ENCODE peak calls at places on chromosomes 1 and 21, in four cellular contexts. C is K562, B is GM12878, I is HepG2. L is an unnamed sample.
A peak's percentile ranks its signal among the peaks of the same experiment; 100 is the strongest.

GRCh38 chr1:25167269-25168192 is 64.8 kb downstream of the SYF2 start:
- DNase-seq in C (no peak), I (peak; percentile 93), B (no peak), L (no peak)

GRCh38 chr1:225851810-225852209 is 30.4 kb downstream of the TMEM63A start:
- DNase-seq in I (peak; percentile 25), B (peak; percentile 76), C (no peak), L (no peak)

GRCh38 chr1:229094476-229095311 is 176.2 kb upstream of the RAB4A start:
- DNase-seq in C (no peak), I (no peak), B (no peak), L (no peak)

GRCh38 chr1:29831500-29832117 is 595.3 kb downstream of the PTPRU start:
- DNase-seq in B (no peak), I (no peak), C (no peak), L (no peak)

GRCh38 chr1:31529999-31530705 is 46.2 kb upstream of the TINAGL1 start:
- DNase-seq in I (no peak), B (no peak), C (no peak), L (no peak)

GRCh38 chr1:42822833-42823392 is 5.7 kb upstream of the SVBP start:
- DNase-seq in C (peak; percentile 63), B (no peak), I (no peak), L (no peak)

GRCh38 chr1:46202975-46203737 is at the start of gene LURAP1:
- DNase-seq in I (no peak), B (no peak), C (peak; percentile 81), L (peak; percentile 41)

GRCh38 chr1:52658795-52659194 is 25.8 kb downstream of the SHISAL2A start:
- DNase-seq in B (no peak), C (no peak), I (no peak), L (no peak)

GRCh38 chr1:221567859-221568507 is 173.9 kb downstream of the DUSP10 start:
- DNase-seq in B (no peak), C (no peak), I (no peak), L (no peak)

GRCh38 chr21:42061195-42061865 is 9.8 kb upstream of the UMODL1 start:
- DNase-seq in I (no peak), B (peak; percentile 81), C (no peak), L (no peak)

GRCh38 chr1:196527941-196528340 is 80.3 kb downstream of the KCNT2 start:
- DNase-seq in C (no peak), B (no peak), I (no peak), L (no peak)

GRCh38 chr1:60171793-60172192 is 98.2 kb upstream of the C1orf87 start:
- DNase-seq in C (no peak), I (no peak), B (no peak), L (no peak)

DNA sequence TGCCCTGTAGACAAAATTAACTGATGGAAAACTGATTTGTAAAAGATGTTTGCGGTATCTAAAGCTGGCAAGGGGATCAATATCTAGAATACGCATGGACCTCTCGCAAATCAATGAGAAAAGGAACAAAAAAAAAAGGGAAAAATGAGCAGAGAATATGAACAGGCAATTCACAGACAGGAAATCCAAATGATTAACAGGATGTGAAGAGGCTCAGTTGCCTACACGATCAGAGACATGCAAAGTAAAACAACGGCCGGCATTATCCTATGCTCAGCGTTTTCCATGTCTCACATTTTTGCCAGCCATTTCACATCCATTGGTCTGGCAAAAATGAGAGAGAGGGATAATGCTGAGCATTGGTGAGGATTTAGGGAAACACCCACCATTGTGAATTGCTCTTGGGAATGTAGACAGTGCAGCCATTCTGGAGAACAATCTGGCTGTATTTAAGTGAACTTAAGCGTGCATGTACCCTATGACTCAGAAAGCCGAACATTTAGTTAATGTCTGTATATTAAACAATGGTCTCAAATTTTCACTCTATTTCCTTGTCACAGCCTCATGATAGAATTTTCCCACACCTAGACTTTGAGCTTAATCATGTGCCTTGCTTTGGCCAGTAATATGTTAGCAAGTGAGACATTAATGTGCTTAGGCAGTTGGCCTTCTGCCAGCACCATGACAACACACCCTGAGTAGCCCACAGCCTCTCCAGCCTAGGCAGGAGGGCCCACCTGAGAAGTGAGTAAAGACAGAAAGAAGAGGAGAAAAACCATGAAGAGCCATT is 61.0 kb upstream of the NBPF3 start:
- DNase-seq in B (no peak), C (peak; percentile 64), I (no peak), L (no peak)
- TF ChIP-seq ESRRA in B (no peak), C (no peak), I (no peak), L (no peak)

GRCh38 chr1:41779350-41779749 is 139.4 kb downstream of the HIVEP3 start:
- DNase-seq in B (no peak), C (no peak), I (no peak), L (no peak)

GRCh38 chr1:41784516-41785279 is 134.0 kb downstream of the HIVEP3 start:
- DNase-seq in I (no peak), C (no peak), B (no peak), L (no peak)

GRCh38 chr1:41780916-41781315 is 137.8 kb downstream of the HIVEP3 start:
- DNase-seq in B (no peak), I (no peak), C (no peak), L (no peak)

GRCh38 chr1:41780322-41780721 is 138.4 kb downstream of the HIVEP3 start:
- DNase-seq in B (no peak), I (no peak), C (no peak), L (no peak)

DNA sequence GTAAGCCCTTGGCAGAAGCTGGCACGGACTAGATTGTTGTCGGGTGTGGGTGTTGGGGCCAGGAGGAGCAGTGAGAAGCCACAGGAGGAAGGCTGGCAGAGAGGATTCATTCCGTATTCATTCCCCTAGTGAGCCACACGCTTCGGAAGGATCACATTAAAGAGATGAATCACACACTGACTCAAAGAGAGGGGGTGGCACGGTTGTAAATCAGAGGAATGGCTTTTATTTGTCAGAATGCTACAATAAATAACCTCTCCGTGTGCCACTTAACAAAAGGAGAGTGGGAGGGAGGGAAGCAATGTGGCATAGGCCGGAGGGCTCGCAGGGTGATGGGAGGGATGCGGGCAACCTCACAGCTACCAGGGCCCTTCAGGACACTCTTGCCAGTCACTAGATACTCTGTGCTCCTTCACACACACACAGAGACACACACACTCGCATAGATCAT is 135.5 kb downstream of the HIVEP3 start:
- DNase-seq in B (no peak), I (no peak), C (no peak), L (no peak)
- TF ChIP-seq CREM in B (no peak), I (no peak), C (no peak), L (no peak)

GRCh38 chr21:31262728-31263127 is 81.3 kb downstream of the TIAM1 start:
- DNase-seq in I (no peak), C (no peak), B (no peak), L (no peak)
- TF ChIP-seq ESRRA in I (no peak), C (no peak), B (no peak), L (no peak)

GRCh38 chr1:40876891-40877290 is 14.7 kb upstream of the CITED4 start:
- DNase-seq in I (no peak), C (no peak), B (no peak), L (no peak)
- TF ChIP-seq CREM in I (no peak), C (no peak), B (no peak), L (no peak)

DNA sequence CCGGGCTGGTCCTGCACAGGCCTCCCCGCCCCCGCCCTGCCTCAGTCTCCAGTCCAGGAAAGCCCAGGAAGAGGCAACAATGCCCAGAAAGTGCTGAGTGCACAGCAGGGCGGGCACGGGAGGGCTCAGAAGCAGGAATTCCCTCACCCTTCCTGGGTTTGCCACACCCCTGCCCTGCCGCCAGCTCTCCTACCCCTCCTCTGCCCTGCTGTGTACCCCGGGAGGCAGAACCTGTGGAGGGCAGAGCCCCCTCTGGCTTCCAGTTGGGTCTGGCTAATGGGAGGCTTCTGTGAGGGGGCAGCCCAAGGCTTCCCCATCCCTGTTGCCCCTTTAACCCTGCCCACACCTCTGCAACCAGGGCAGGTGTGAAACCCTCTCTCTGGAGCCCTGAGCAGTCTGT is 47.5 kb upstream of the CSF3R start:
- DNase-seq in B (no peak), C (no peak), I (no peak), L (no peak)
- TF ChIP-seq ESRRA in B (no peak), C (no peak), I (no peak), L (no peak)

DNA sequence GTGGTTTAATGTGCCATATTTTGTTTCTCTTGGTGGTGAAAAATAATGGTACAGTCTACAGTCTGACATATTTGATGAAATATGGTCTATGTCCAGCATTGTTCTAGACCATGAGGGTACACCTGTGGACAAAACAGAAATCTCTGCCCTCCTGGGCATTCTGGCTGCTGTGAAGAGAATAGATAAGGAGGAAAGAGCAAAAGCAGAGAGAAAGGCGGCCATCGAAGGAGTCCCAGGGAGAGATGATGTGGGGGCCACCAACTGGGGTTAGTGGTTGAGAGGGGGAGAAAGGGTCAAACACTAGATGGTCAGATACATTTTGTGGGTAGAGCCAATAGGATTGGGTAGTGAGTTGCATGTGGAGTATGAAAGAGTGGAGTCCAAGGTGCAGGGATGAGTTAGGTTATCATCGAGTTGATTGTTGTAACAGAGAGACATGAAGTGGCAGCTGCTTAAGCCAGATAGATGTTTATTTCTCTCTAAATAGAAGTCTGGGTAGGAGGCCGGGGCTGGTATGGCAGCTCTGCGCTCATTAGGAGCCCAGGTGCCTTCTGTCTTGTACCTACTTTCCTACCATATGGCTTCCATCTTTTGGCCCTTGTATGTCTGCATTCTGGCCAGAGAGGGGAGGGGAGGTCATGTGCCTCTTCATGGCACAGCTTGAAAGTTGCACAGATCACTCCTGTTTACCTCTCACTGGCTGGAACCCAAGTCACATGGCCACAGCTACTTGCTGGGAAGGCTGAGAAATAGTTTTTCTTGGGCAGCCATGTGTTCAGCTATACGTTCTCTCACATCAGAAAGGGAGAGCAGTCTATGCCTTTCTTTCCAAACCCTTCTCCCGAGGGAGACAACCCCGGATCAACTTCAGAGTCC is 13.0 kb downstream of the UBE4B start:
- DNase-seq in B (no peak), C (peak; percentile 72), I (no peak), L (no peak)
- TF ChIP-seq CREM in B (no peak), C (no peak), I (no peak), L (no peak)

DNA sequence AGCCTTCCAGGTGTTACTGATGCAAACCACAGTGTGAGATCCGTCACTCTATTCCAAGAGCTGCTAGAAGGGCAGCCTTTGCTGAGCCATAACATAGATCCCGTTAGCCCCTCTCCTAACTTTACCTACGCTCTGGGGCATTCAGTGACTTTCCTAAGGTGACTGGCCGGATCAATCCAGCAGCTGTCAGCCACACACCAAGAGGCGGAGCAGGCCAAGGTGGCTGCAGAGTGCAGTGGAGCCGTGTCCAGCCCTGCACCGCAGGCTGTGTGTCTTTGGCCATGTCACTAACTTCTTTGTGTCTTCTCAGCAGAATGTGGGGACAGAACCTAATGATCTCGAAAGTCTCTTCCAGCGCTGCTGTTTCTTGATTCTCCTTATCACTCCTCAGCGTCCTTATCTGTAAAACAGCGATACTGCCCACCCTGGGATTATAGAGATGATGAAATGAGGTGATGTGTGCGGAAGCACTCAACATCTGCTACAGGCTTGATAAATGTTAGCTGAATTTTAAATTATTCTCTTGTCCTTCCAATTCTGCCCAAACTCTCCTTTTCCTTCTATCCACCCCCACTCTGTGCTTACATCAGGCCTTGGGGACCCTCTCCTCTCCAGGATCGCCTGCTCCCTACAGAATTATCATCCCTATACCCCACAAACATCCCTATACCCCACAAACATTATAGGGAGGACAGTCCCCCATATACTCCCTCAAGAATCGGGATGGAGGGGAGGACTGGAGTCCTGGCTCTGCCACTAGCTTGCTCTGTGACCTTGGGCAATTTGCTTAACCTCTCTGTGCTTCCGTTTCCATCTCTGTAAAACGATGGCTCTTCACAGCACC is 25.8 kb upstream of the LRRN2 start:
- DNase-seq in I (no peak), B (no peak), C (peak; percentile 89), L (no peak)
- TF ChIP-seq ESRRA in I (no peak), B (no peak), C (peak; percentile 69), L (no peak)